ENCODE peak calls at places on chromosomes 13 and 19, in nine cellular contexts. One of them, this sample, is unnamed.

GRCh38 chr13:106865706-106866288 is 297.9 kb upstream of the ARGLU1 start:
- DNase-seq in GM23338: no peak
- DNase-seq in keratinocyte: no peak
- DNase-seq in H1: no peak
- DNase-seq in K562: no peak
- DNase-seq in H9: no peak
- DNase-seq in SK-N-SH: no peak
- DNase-seq in neural progenitor cell: no peak
- DNase-seq in PC-9: peak; percentile 68
- DNase-seq in this sample: no peak

GRCh38 chr13:97274782-97275252 is 52.7 kb downstream of the MBNL2 start:
- DNase-seq in GM23338: no peak
- DNase-seq in keratinocyte: no peak
- DNase-seq in H1: no peak
- DNase-seq in K562: no peak
- DNase-seq in H9: no peak
- DNase-seq in SK-N-SH: no peak
- DNase-seq in neural progenitor cell: no peak
- DNase-seq in PC-9: peak; percentile 89
- DNase-seq in this sample: no peak

GRCh38 chr13:33099860-33100259 is 83.6 kb downstream of the KL start:
- DNase-seq in GM23338: no peak
- DNase-seq in keratinocyte: no peak
- DNase-seq in H1: no peak
- DNase-seq in K562: no peak
- DNase-seq in H9: no peak
- DNase-seq in SK-N-SH: no peak
- DNase-seq in neural progenitor cell: peak; percentile 62
- DNase-seq in PC-9: no peak
- DNase-seq in this sample: no peak

GRCh38 chr19:52034051-52034728 is 6.0 kb upstream of the ZNF614 start:
- DNase-seq in GM23338: no peak
- DNase-seq in keratinocyte: no peak
- DNase-seq in H1: no peak
- DNase-seq in K562: no peak
- DNase-seq in H9: no peak
- DNase-seq in SK-N-SH: no peak
- DNase-seq in neural progenitor cell: no peak
- DNase-seq in PC-9: no peak
- DNase-seq in this sample: no peak

GRCh38 chr19:55618426-55618825 is 5.9 kb downstream of the ZNF784 start:
- DNase-seq in GM23338: peak; percentile 0
- DNase-seq in keratinocyte: no peak
- DNase-seq in H1: no peak
- DNase-seq in K562: no peak
- DNase-seq in H9: no peak
- DNase-seq in SK-N-SH: no peak
- DNase-seq in neural progenitor cell: no peak
- DNase-seq in PC-9: no peak
- DNase-seq in this sample: peak; percentile 58

GRCh38 chr13:57632276-57633140 is 964 bp downstream of the PCDH17 start:
- DNase-seq in GM23338: peak; percentile 65
- DNase-seq in keratinocyte: no peak
- DNase-seq in H1: peak; percentile 72
- DNase-seq in K562: no peak
- DNase-seq in H9: peak; percentile 64
- DNase-seq in SK-N-SH: peak; percentile 54
- DNase-seq in neural progenitor cell: peak; percentile 57
- DNase-seq in PC-9: no peak
- DNase-seq in this sample: peak; percentile 83

GRCh38 chr19:18000981-18001836 is 6.8 kb upstream of the ARRDC2 start:
- DNase-seq in GM23338: peak; percentile 87
- DNase-seq in keratinocyte: no peak
- DNase-seq in H1: peak; percentile 77
- DNase-seq in K562: peak; percentile 86
- DNase-seq in H9: peak; percentile 77
- DNase-seq in SK-N-SH: peak; percentile 92
- DNase-seq in neural progenitor cell: peak; percentile 69
- DNase-seq in PC-9: peak; percentile 85
- DNase-seq in this sample: peak; percentile 100

GRCh38 chr19:1873524-1874473 is 10.4 kb upstream of the KLF16 start:
- DNase-seq in GM23338: no peak
- DNase-seq in keratinocyte: no peak
- DNase-seq in H1: no peak
- DNase-seq in K562: no peak
- DNase-seq in H9: peak; percentile 30
- DNase-seq in SK-N-SH: peak; percentile 75
- DNase-seq in neural progenitor cell: no peak
- DNase-seq in PC-9: no peak
- DNase-seq in this sample: peak; percentile 74

GRCh38 chr19:15279326-15279904 is 47.2 kb upstream of the EPHX3 start:
- DNase-seq in GM23338: no peak
- DNase-seq in keratinocyte: no peak
- DNase-seq in H1: no peak
- DNase-seq in K562: no peak
- DNase-seq in H9: no peak
- DNase-seq in SK-N-SH: no peak
- DNase-seq in neural progenitor cell: peak; percentile 56
- DNase-seq in PC-9: no peak
- DNase-seq in this sample: no peak

GRCh38 chr19:12937243-12938053 is 961 bp upstream of the CALR start:
- DNase-seq in GM23338: peak; percentile 91
- DNase-seq in keratinocyte: no peak
- DNase-seq in H1: peak; percentile 77
- DNase-seq in K562: no peak
- DNase-seq in H9: peak; percentile 77
- DNase-seq in SK-N-SH: peak; percentile 52
- DNase-seq in neural progenitor cell: peak; percentile 69
- DNase-seq in PC-9: peak; percentile 49
- DNase-seq in this sample: peak; percentile 53

GRCh38 chr19:10568444-10568825 is 344 bp downstream of the CDKN2D start:
- DNase-seq in GM23338: peak; percentile 75
- DNase-seq in keratinocyte: no peak
- DNase-seq in H1: peak; percentile 86
- DNase-seq in K562: no peak
- DNase-seq in H9: peak; percentile 69
- DNase-seq in SK-N-SH: no peak
- DNase-seq in neural progenitor cell: no peak
- DNase-seq in PC-9: no peak
- DNase-seq in this sample: no peak

GRCh38 chr13:113138792-113139551 is 16.4 kb downstream of the F10 start:
- DNase-seq in GM23338: no peak
- DNase-seq in keratinocyte: no peak
- DNase-seq in H1: no peak
- DNase-seq in K562: peak; percentile 44
- DNase-seq in H9: peak; percentile 18
- DNase-seq in SK-N-SH: no peak
- DNase-seq in neural progenitor cell: no peak
- DNase-seq in PC-9: no peak
- DNase-seq in this sample: peak; percentile 49

GRCh38 chr19:50178320-50178719 is 15.2 kb upstream of the IZUMO2 start:
- DNase-seq in GM23338: no peak
- DNase-seq in keratinocyte: no peak
- DNase-seq in H1: no peak
- DNase-seq in K562: no peak
- DNase-seq in H9: no peak
- DNase-seq in SK-N-SH: no peak
- DNase-seq in neural progenitor cell: no peak
- DNase-seq in PC-9: peak; percentile 37
- DNase-seq in this sample: no peak

GRCh38 chr19:6362351-6362801 is 1.0 kb downstream of the CLPP start:
- DNase-seq in GM23338: no peak
- DNase-seq in keratinocyte: no peak
- DNase-seq in H1: no peak
- DNase-seq in K562: no peak
- DNase-seq in H9: no peak
- DNase-seq in SK-N-SH: no peak
- DNase-seq in neural progenitor cell: no peak
- DNase-seq in PC-9: no peak
- DNase-seq in this sample: peak; percentile 56

GRCh38 chr13:65401315-65401714 is 1828.8 kb downstream of the PCDH9 start:
- DNase-seq in GM23338: no peak
- DNase-seq in keratinocyte: no peak
- DNase-seq in H1: no peak
- DNase-seq in K562: no peak
- DNase-seq in H9: no peak
- DNase-seq in SK-N-SH: peak; percentile 14
- DNase-seq in neural progenitor cell: no peak
- DNase-seq in PC-9: no peak
- DNase-seq in this sample: no peak

GRCh38 chr13:81874681-81875661 is 1534.0 kb upstream of the SPRY2 start:
- DNase-seq in GM23338: peak; percentile 89
- DNase-seq in keratinocyte: no peak
- DNase-seq in H1: peak; percentile 63
- DNase-seq in K562: no peak
- DNase-seq in H9: peak; percentile 93
- DNase-seq in SK-N-SH: no peak
- DNase-seq in neural progenitor cell: peak; percentile 1
- DNase-seq in PC-9: no peak
- DNase-seq in this sample: no peak

GRCh38 chr19:54470991-54471782 is 1.9 kb downstream of the CDC42EP5 start:
- DNase-seq in GM23338: peak; percentile 69
- DNase-seq in keratinocyte: no peak
- DNase-seq in H1: peak; percentile 60
- DNase-seq in K562: peak; percentile 7
- DNase-seq in H9: peak; percentile 45
- DNase-seq in SK-N-SH: no peak
- DNase-seq in neural progenitor cell: peak; percentile 49
- DNase-seq in PC-9: no peak
- DNase-seq in this sample: peak; percentile 81

GRCh38 chr13:43805071-43805468 is 18.3 kb upstream of the ENOX1 start:
- DNase-seq in GM23338: peak; percentile 9
- DNase-seq in keratinocyte: peak; percentile 92
- DNase-seq in H1: no peak
- DNase-seq in K562: no peak
- DNase-seq in H9: no peak
- DNase-seq in SK-N-SH: peak; percentile 34
- DNase-seq in neural progenitor cell: no peak
- DNase-seq in PC-9: peak; percentile 74
- DNase-seq in this sample: peak; percentile 94

GRCh38 chr19:16061943-16062342 is 14.4 kb upstream of the TPM4 start:
- DNase-seq in GM23338: no peak
- DNase-seq in keratinocyte: no peak
- DNase-seq in H1: no peak
- DNase-seq in K562: no peak
- DNase-seq in H9: no peak
- DNase-seq in SK-N-SH: no peak
- DNase-seq in neural progenitor cell: no peak
- DNase-seq in PC-9: no peak
- DNase-seq in this sample: no peak

DNA sequence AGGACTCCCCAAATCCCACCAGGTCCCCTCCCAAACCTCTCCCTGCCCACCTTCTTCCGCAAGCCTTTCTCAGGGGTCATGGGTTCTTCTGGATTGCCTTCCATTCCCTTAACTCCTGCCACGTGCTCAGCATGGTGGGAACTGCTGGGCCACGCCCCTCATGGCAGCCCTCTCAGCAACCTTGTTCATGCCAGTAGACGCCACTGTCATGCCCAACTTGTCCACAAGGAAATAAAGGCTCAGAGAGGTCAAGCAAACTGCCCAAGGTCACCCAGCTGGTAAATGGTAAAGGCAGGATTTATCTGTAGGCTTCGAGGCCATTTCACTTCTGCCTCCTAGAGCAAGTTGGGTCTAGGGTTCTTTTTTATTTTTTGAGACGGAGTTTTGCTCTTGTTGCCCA is 10.9 kb downstream of the PRAM1 start:
- DNase-seq in GM23338: peak; percentile 65
- DNase-seq in keratinocyte: no peak
- DNase-seq in H1: no peak
- DNase-seq in K562: no peak
- DNase-seq in H9: peak; percentile 66
- DNase-seq in SK-N-SH: no peak
- DNase-seq in neural progenitor cell: no peak
- DNase-seq in PC-9: no peak
- DNase-seq in this sample: peak; percentile 17
- TF ChIP-seq CTCF in GM23338: peak; percentile 46
- TF ChIP-seq CTCF in keratinocyte: no peak
- TF ChIP-seq CTCF in H1: peak; percentile 11
- TF ChIP-seq CTCF in K562: no peak
- TF ChIP-seq CTCF in H9: peak; percentile 50
- TF ChIP-seq CTCF in SK-N-SH: peak; percentile 17
- TF ChIP-seq CTCF in neural progenitor cell: peak; percentile 6
- TF ChIP-seq CTCF in PC-9: no peak
- TF ChIP-seq CTCF in this sample: no peak

GRCh38 chr13:48563611-48564010 is 30.7 kb upstream of the RCBTB2 start:
- DNase-seq in GM23338: no peak
- DNase-seq in keratinocyte: no peak
- DNase-seq in H1: no peak
- DNase-seq in K562: no peak
- DNase-seq in H9: no peak
- DNase-seq in SK-N-SH: no peak
- DNase-seq in neural progenitor cell: no peak
- DNase-seq in PC-9: no peak
- DNase-seq in this sample: no peak
- H3K4me1 ChIP-seq in GM23338: peaks cover 16% of the 10 kb centered on the region
- H3K4me1 ChIP-seq in keratinocyte: no peaks in the 10 kb centered on the region
- H3K4me1 ChIP-seq in H1: no peaks in the 10 kb centered on the region
- H3K4me1 ChIP-seq in K562: no peaks in the 10 kb centered on the region
- H3K4me1 ChIP-seq in H9: no peaks in the 10 kb centered on the region
- H3K4me1 ChIP-seq in SK-N-SH: peaks cover 6% of the 10 kb centered on the region
- H3K4me1 ChIP-seq in neural progenitor cell: peaks cover 11% of the 10 kb centered on the region
- H3K4me1 ChIP-seq in PC-9: no peaks in the 10 kb centered on the region
- H3K4me1 ChIP-seq in this sample: peaks cover 21% of the 10 kb centered on the region

DNA sequence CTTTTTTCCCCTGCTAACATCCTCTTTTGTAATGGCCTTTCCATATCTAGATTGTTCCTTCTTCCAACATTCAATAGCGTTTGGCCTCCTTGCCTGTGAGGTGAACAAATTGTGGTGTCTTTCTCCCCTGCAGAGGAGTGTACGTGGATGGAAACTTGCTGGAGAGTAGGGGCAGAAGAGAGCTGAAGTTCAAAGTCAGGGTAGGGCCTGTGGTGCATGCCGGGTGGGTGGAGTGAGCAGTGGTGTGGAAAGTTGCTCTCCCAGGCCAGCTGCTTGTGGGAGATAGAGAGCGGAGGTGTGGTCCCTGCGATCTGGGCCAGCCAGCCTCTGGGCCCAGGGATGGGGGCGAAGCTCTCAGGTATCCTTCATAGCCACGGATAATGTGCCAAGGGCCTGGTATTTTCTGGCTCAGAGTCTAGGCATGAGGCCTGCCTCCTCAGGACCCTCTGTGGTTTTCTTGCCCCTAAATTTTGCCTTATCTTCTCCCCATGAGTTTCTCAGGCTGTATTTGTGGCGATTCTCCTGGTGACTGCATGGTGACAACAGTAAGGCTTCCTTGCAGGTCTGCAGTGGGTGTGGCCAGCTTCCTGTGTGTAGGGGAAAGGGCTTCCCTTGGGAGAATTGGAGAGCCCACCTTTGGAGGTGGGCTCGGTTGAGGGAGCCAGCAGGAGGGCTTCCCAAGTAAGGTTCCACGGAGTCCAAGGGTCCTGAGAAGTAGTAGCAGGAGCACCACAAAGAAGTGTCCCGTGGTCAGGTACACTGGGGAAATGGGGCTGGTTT is 6.7 kb downstream of the RGCC start:
- DNase-seq in GM23338: no peak
- DNase-seq in keratinocyte: no peak
- DNase-seq in H1: no peak
- DNase-seq in K562: peak; percentile 85
- DNase-seq in H9: no peak
- DNase-seq in SK-N-SH: no peak
- DNase-seq in neural progenitor cell: no peak
- DNase-seq in PC-9: no peak
- DNase-seq in this sample: peak; percentile 52
- H2AFZ ChIP-seq in GM23338: no peak overlapping the region
- H2AFZ ChIP-seq in keratinocyte: no peak overlapping the region
- H2AFZ ChIP-seq in H1: no peak overlapping the region
- H2AFZ ChIP-seq in K562: peak overlapping the region; percentile 83
- H2AFZ ChIP-seq in H9: no peak overlapping the region
- H2AFZ ChIP-seq in SK-N-SH: no peak overlapping the region
- H2AFZ ChIP-seq in neural progenitor cell: no peak overlapping the region
- H2AFZ ChIP-seq in PC-9: no peak overlapping the region
- H2AFZ ChIP-seq in this sample: no peak overlapping the region

GRCh38 chr19:5154129-5154798 is 185.4 kb downstream of the KDM4B start:
- DNase-seq in GM23338: peak; percentile 81
- DNase-seq in keratinocyte: no peak
- DNase-seq in H1: peak; percentile 91
- DNase-seq in K562: peak; percentile 79
- DNase-seq in H9: peak; percentile 79
- DNase-seq in SK-N-SH: peak; percentile 82
- DNase-seq in neural progenitor cell: peak; percentile 64
- DNase-seq in PC-9: no peak
- DNase-seq in this sample: peak; percentile 91
- TF ChIP-seq CTCF in GM23338: peak; percentile 62
- TF ChIP-seq CTCF in keratinocyte: peak; percentile 36
- TF ChIP-seq CTCF in H1: peak; percentile 69
- TF ChIP-seq CTCF in K562: peak; percentile 77
- TF ChIP-seq CTCF in H9: peak; percentile 76
- TF ChIP-seq CTCF in SK-N-SH: peak; percentile 56
- TF ChIP-seq CTCF in neural progenitor cell: peak; percentile 61
- TF ChIP-seq CTCF in PC-9: peak; percentile 58
- TF ChIP-seq CTCF in this sample: peak; percentile 51